ENCODE peak calls at places on chromosomes 6 and 20, in eight cellular contexts. Q is fibroblast of mammary gland, Z is ascending aorta, U is SK-N-SH, D is psoas muscle, H is cardiac fibroblast, S is retinal pigment epithelial cell, A is ovary. B is an unnamed sample.

GRCh38 chr6:105308840-105309239 is 94.0 kb downstream of the PREP start:
- DNase-seq in D (no peak), A (no peak), H (no peak), Z (no peak), S (no peak), U (no peak), Q (no peak), B (no peak)

GRCh38 chr6:148143771-148144170 is 198.9 kb upstream of the SASH1 start:
- DNase-seq in D (no peak), Z (no peak), S (no peak), Q (no peak), A (no peak), H (no peak), U (no peak), B (no peak)

GRCh38 chr6:104404377-104404776 is 455.3 kb downstream of the HACE1 start:
- DNase-seq in H (peak), Z (no peak), S (no peak), U (peak), Q (peak), D (no peak), A (no peak), B (no peak)

GRCh38 chr20:44597516-44597915 is 15.1 kb downstream of the PKIG start:
- DNase-seq in A (no peak), D (no peak), Q (no peak), S (no peak), H (no peak), U (no peak), Z (no peak), B (no peak)

GRCh38 chr20:2301164-2301622 is 5.4 kb downstream of the TGM3 start:
- DNase-seq in Z (peak), Q (peak), D (peak), U (no peak), S (no peak), A (no peak), H (peak), B (peak)

GRCh38 chr20:32635764-32636163 is 38.0 kb downstream of the C20orf203 start:
- DNase-seq in A (no peak), Z (no peak), H (peak), D (no peak), S (no peak), Q (peak), U (no peak), B (no peak)

GRCh38 chr6:17012421-17013225 is 89.2 kb upstream of the STMND1 start:
- DNase-seq in A (no peak), S (no peak), Q (no peak), U (peak), Z (no peak), H (peak), D (no peak), B (peak)

GRCh38 chr6:126685182-126685581 is 345.3 kb downstream of the CENPW start:
- DNase-seq in D (no peak), H (no peak), Z (no peak), S (no peak), A (no peak), U (no peak), Q (no peak), B (no peak)

GRCh38 chr20:37430778-37431460 is 85.0 kb downstream of the SRC start:
- DNase-seq in Q (no peak), A (no peak), H (no peak), D (no peak), S (no peak), U (no peak), Z (no peak), B (no peak)

GRCh38 chr20:51338692-51339440 is 203.7 kb downstream of the NFATC2 start:
- DNase-seq in Z (no peak), S (no peak), U (no peak), A (no peak), H (peak), D (no peak), Q (peak), B (peak)

GRCh38 chr6:41344865-41345264 is 9.5 kb downstream of the NCR2 start:
- DNase-seq in A (no peak), U (no peak), D (no peak), S (no peak), Q (no peak), H (no peak), Z (no peak), B (no peak)

GRCh38 chr6:81606965-81607381 is 145.5 kb downstream of the TENT5A start:
- DNase-seq in S (no peak), U (no peak), Z (no peak), D (no peak), Q (peak), A (no peak), H (peak), B (peak)

GRCh38 chr6:106618324-106618723 is 11.0 kb downstream of the RTN4IP1 start:
- DNase-seq in Z (no peak), H (no peak), U (no peak), D (no peak), A (no peak), Q (no peak), S (no peak), B (no peak)

GRCh38 chr6:35484921-35485392 is 11.9 kb downstream of the TEAD3 start:
- DNase-seq in Z (no peak), A (peak), S (no peak), D (no peak), H (peak), Q (peak), U (peak), B (peak)

GRCh38 chr6:131062245-131063027 is 609 bp downstream of the EPB41L2 start:
- DNase-seq in Z (no peak), A (peak), U (no peak), S (no peak), Q (no peak), D (peak), H (peak), B (no peak)
- TF ChIP-seq CTCF in Z (no peak), A (no peak), U (no peak), S (no peak), Q (no peak), D (no peak), H (no peak), B (no peak)

GRCh38 chr20:54090230-54091119 is 20.1 kb upstream of the BCAS1 start:
- DNase-seq in Z (no peak), U (no peak), A (no peak), H (no peak), D (no peak), Q (no peak), S (no peak), B (no peak)

GRCh38 chr20:54093423-54094267 is 23.3 kb upstream of the BCAS1 start:
- DNase-seq in D (no peak), S (no peak), U (no peak), Z (no peak), A (no peak), Q (no peak), H (no peak), B (no peak)

GRCh38 chr20:54092021-54092420 is 21.6 kb upstream of the BCAS1 start:
- DNase-seq in S (no peak), U (no peak), H (no peak), A (no peak), Z (no peak), D (no peak), Q (no peak), B (no peak)

GRCh38 chr20:54088430-54088829 is 18.0 kb upstream of the BCAS1 start:
- DNase-seq in Z (no peak), A (no peak), Q (no peak), H (no peak), S (no peak), U (no peak), D (no peak), B (peak)

GRCh38 chr20:54091120-54091480 is 20.7 kb upstream of the BCAS1 start:
- DNase-seq in D (no peak), Z (no peak), H (no peak), Q (no peak), U (no peak), S (no peak), A (no peak), B (no peak)
- TF ChIP-seq CTCF in D (no peak), Z (no peak), H (no peak), Q (no peak), U (no peak), S (no peak), A (no peak), B (no peak)

DNA sequence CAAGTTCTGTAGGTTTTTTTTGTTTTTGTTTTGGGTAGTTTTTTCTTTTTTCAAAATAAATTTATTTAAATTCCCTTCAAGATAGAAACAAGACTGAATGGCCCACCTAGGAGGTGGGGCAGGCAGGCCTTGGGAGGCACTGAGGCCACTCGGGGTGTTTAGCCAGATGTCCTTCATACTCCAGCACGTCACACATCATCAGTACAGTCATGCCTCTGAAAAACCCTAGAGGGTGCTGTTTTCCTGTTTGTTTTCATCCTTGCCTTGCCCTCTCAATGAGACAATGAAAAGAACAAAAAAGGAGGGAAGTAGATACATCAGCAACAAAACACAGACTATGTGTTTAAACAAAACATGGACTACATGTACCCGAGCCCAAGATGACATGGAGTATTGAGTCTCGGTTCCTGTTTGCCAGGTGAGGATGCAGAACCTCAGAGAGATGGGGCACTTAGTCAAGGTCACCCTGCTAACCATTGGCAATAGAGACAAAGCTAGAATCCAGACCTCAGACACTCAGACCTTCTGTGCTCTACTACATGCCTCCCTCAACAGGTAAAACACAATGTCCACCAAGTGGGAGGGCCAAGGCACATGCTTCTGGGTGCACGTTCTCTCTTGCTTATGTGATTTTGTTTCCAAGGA is 26.8 kb upstream of the CLIC5 start:
- DNase-seq in H (peak), A (no peak), Q (peak), D (no peak), S (no peak), Z (no peak), U (peak), B (peak)
- TF ChIP-seq CTCF in H (peak), A (no peak), Q (peak), D (peak), S (peak), Z (peak), U (peak), B (peak)

DNA sequence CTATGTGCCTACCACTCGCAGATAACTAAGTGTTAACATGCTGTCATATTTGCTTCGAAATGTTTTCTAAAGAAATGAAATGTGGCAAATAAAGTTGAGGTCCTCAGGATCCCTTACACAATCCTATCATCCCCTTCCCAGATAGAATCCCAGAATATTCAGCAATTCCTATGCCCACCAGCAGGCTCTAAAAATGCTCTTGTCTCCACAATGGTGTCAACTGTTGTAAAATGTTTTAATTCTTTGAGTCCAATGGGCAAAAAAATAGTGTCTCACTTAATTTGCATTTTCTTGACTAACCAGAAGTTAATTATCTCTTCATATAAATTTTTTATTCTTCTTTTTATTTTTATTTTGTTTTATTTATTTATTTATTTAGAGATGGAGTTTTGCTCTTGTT is 103.9 kb upstream of the MAP7 start:
- DNase-seq in A (no peak), D (no peak), Z (no peak), U (no peak), H (no peak), Q (no peak), S (no peak), B (no peak)
- TF ChIP-seq CTCF in A (no peak), D (no peak), Z (no peak), U (peak), H (peak), Q (peak), S (peak), B (peak)

DNA sequence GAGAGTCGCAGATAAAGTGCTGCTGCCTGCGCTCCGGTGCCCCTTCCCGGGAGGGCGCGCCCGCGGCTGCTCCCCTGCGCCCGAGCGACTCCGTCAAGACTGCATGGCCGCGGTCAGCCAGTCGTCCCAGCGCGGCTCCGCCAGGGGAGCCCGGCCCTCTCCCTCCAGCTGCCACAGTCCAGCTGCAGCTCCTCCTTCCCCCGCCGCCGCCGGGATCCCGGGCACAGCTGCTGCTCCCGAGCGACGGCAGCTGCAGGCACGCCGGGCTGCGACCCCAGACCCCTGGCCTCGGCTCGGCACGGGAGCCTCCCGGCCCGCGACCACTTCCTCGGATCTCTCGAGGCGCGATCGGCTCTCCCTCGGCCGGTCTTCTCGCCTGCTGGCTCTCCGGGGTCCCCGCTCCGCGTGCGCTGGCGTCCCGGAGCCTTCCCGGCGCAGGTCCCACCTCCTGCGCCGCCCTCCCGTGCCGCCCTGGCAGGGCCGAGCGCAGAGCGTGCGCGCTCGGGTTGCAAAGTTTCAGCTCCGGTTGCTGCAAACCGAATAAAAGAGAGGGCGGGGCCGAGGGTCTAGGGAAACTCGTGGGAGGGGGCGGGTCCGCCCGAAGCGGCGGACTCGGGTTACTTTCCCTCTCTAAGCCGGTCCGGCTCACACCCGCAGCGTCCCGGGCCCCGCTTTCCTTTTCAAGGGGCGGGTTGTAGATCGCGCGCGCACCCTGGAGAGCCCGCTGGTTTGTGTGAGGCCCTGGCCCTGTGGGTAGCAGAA is at the start of gene CNKSR3:
- DNase-seq in U (peak), Q (peak), H (peak), Z (peak), A (peak), D (peak), S (peak), B (peak)
- TF ChIP-seq CTCF in U (peak), Q (no peak), H (no peak), Z (peak), A (no peak), D (no peak), S (no peak), B (no peak)

GRCh38 chr6:158150701-158151100 is 17.4 kb downstream of the SERAC1 start:
- DNase-seq in Z (no peak), A (no peak), U (no peak), S (no peak), D (no peak), H (peak), Q (peak), B (peak)
- TF ChIP-seq CTCF in Z (no peak), A (no peak), U (no peak), S (no peak), D (no peak), H (no peak), Q (no peak), B (no peak)

DNA sequence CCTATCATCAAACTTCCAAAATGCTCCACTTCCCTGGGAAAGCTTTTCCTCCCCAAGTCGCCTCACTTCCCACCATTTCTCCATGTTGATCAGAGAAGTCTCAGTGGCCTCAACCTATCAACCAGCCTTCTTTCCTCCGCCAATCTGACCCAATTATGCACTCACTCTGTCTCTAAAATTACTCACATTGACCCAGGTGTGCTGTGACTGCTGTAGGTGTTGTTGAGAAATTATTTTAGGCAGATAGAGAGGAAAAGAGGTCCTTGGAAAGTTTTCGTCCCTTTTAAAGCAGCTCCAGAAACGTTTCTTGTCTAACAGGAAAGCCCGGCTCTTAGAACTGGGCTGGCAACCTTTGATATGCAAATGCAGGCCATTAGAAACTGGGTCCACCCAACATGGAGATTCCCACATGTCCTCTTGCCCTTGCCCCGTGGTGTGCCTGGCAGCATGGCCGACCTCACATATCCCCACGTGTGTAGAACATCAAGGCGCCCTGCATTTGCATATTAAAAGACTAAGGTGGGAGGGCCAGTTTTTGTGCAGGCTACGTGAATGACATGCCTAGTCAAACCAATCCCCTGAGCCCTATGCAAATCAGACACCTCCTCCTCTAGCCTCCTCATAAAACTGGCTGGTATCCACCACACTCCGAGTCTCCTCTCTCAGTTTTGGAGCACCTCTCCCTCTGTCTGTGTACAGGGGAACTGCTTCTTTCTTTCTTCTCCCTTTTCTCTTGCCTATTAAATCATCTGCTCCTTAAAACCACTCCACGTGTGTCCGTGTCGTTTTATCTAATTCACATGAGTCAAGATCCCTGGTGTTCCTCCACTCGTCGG is 12.9 kb downstream of the IPCEF1 start:
- DNase-seq in Q (peak), Z (no peak), S (no peak), U (no peak), H (peak), A (peak), D (no peak), B (peak)
- TF ChIP-seq CTCF in Q (peak), Z (peak), S (peak), U (peak), H (peak), A (peak), D (no peak), B (peak)